ENCODE peak calls at places on chromosomes 13 and 19, in eight cellular contexts. L is OCI-LY7; D is AG10803; C is mammary epithelial cell; R is CD8-positive, alpha-beta memory T cell; H is AG04450; T is pancreas; Q is fibroblast of mammary gland. I is an unnamed sample.

GRCh38 chr19:46296722-46297431 is at the start of gene HIF3A:
- DNase-seq in C (no peak), Q (peak), L (no peak), H (no peak), R (no peak), D (no peak), T (peak), I (no peak)

GRCh38 chr19:29093553-29093908 is 119.4 kb downstream of the UQCRFS1 start:
- DNase-seq in C (no peak), H (no peak), R (no peak), T (no peak), L (no peak), D (no peak), Q (no peak), I (no peak)

GRCh38 chr13:26497991-26498423 is 59.5 kb upstream of the WASF3 start:
- DNase-seq in L (no peak), H (no peak), Q (peak), T (no peak), D (peak), R (no peak), C (peak), I (no peak)

GRCh38 chr13:29436291-29436690 is 159.2 kb downstream of the SLC7A1 start:
- DNase-seq in Q (peak), H (no peak), L (no peak), D (peak), C (peak), R (no peak), T (no peak), I (no peak)

GRCh38 chr19:50518091-50519005 is 4.6 kb upstream of the ASPDH start:
- DNase-seq in Q (no peak), H (no peak), R (no peak), T (no peak), L (no peak), D (no peak), C (no peak), I (no peak)

GRCh38 chr13:109785141-109785891 is 1.1 kb downstream of the IRS2 start:
- DNase-seq in Q (peak), H (no peak), C (peak), D (peak), L (no peak), T (peak), R (peak), I (no peak)

GRCh38 chr19:2412449-2412848 is 14.9 kb downstream of the TIMM13 start:
- DNase-seq in H (no peak), C (no peak), T (no peak), D (no peak), Q (no peak), L (no peak), R (no peak), I (no peak)

GRCh38 chr19:33282036-33282686 is 20.2 kb downstream of the CEBPA start:
- DNase-seq in L (no peak), T (peak), H (no peak), C (no peak), Q (no peak), R (no peak), D (peak), I (no peak)

GRCh38 chr19:38975214-38975860 is at the start of gene FBXO17:
- DNase-seq in T (peak), C (peak), L (no peak), H (no peak), R (no peak), D (peak), Q (peak), I (peak)

GRCh38 chr13:74767031-74767430 is 632.8 kb upstream of the KLF12 start:
- DNase-seq in D (peak), R (no peak), C (peak), Q (peak), H (no peak), L (no peak), T (no peak), I (no peak)

GRCh38 chr13:98576215-98576945 is 527 bp downstream of the STK24 start:
- DNase-seq in L (peak), T (peak), C (peak), D (peak), H (no peak), R (peak), Q (no peak), I (peak)

GRCh38 chr19:29478578-29479565 is 46.9 kb upstream of the VSTM2B start:
- DNase-seq in L (peak), D (peak), H (no peak), T (no peak), R (no peak), C (no peak), Q (no peak), I (no peak)

GRCh38 chr13:24982333-24982999 is 113.5 kb upstream of the PABPC3 start:
- DNase-seq in D (no peak), R (no peak), L (no peak), Q (no peak), H (no peak), T (no peak), C (no peak), I (no peak)

GRCh38 chr13:107882708-107883560 is 332.4 kb downstream of the LIG4 start:
- DNase-seq in R (no peak), L (no peak), D (no peak), Q (no peak), T (no peak), H (no peak), C (no peak), I (no peak)

GRCh38 chr13:29503041-29503837 is 92.2 kb downstream of the SLC7A1 start:
- DNase-seq in H (no peak), Q (peak), T (no peak), R (no peak), D (peak), L (no peak), C (no peak), I (no peak)

GRCh38 chr19:33794578-33795369 is 1.9 kb upstream of the KCTD15 start:
- DNase-seq in H (no peak), C (no peak), T (no peak), L (no peak), D (no peak), R (no peak), Q (peak), I (no peak)

GRCh38 chr13:78593652-78594494 is 9.5 kb downstream of the POU4F1 start:
- DNase-seq in T (no peak), C (no peak), D (no peak), Q (no peak), L (no peak), R (no peak), H (no peak), I (no peak)

GRCh38 chr19:49921871-49922755 is 6.9 kb upstream of the ATF5 start:
- DNase-seq in Q (peak), D (peak), R (no peak), C (peak), H (peak), T (no peak), L (no peak), I (no peak)

GRCh38 chr13:92719868-92720267 is 506.7 kb upstream of the GPC6 start:
- DNase-seq in Q (no peak), L (no peak), R (no peak), T (no peak), H (no peak), D (no peak), C (no peak), I (no peak)

GRCh38 chr19:4914736-4915501 is 5.6 kb downstream of the UHRF1 start:
- DNase-seq in L (no peak), Q (peak), C (peak), H (peak), T (no peak), R (peak), D (peak), I (no peak)
- H3K4me3 ChIP-seq in L (no peak), Q (no peak), C (no peak), H (no peak), T (no peak), R (peak), D (no peak), I (no peak)

GRCh38 chr19:45011959-45012358 is 10.7 kb downstream of the RELB start:
- DNase-seq in R (no peak), H (no peak), T (no peak), L (no peak), Q (no peak), D (no peak), C (no peak), I (no peak)

GRCh38 chr19:45019187-45019586 is 17.9 kb downstream of the RELB start:
- DNase-seq in H (no peak), T (no peak), D (no peak), C (no peak), Q (no peak), R (no peak), L (no peak), I (no peak)

GRCh38 chr19:45021971-45022370 is 16.9 kb upstream of the CLASRP start:
- DNase-seq in H (no peak), Q (no peak), D (no peak), T (no peak), C (no peak), L (no peak), R (no peak), I (no peak)

GRCh38 chr19:45020071-45020470 is 18.8 kb upstream of the CLASRP start:
- DNase-seq in C (no peak), T (no peak), L (no peak), R (no peak), H (no peak), D (no peak), Q (no peak), I (no peak)

GRCh38 chr19:45016388-45017314 is 15.4 kb downstream of the RELB start:
- DNase-seq in H (no peak), D (peak), Q (peak), L (peak), C (peak), R (peak), T (peak), I (peak)
- H3K4me3 ChIP-seq in H (no peak), D (no peak), Q (no peak), L (peak), C (no peak), R (no peak), T (no peak), I (peak)

DNA sequence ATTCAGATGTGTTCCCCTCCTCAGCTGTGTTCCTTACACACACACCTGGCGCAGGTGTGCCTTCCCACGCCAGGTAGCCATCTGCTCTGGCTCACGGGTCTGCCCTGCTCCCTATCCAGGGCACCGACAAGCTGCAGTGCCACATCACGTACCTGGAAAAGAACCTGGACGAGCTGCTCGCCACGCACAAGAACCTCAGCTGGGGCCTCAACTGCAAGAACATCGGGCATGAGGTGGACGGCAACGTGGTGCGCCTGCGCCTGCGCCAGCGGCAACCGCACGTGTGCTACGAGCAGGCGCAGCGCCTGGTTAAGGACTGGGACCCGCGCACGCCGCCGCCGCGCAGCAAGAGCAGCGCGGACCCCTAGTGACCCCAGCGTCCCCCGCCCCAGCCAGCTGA is 26.5 kb upstream of the CASP14 start:
- DNase-seq in H (no peak), L (no peak), T (peak), R (no peak), C (no peak), D (no peak), Q (no peak), I (no peak)
- H3K4me3 ChIP-seq in H (no peak), L (no peak), T (no peak), R (no peak), C (no peak), D (no peak), Q (no peak), I (no peak)

GRCh38 chr19:58573658-58574164 is 576 bp upstream of the MZF1 start:
- DNase-seq in H (no peak), Q (no peak), L (no peak), T (no peak), R (no peak), C (no peak), D (no peak), I (no peak)

GRCh38 chr19:58572818-58573657 is at the start of gene MZF1:
- DNase-seq in Q (peak), C (peak), L (peak), T (peak), H (peak), D (peak), R (peak), I (peak)

GRCh38 chr19:58577581-58578429 is 4.7 kb upstream of the MZF1 start:
- DNase-seq in C (no peak), D (no peak), T (peak), L (no peak), H (no peak), Q (no peak), R (no peak), I (no peak)

GRCh38 chr19:58578430-58578925 is 5.3 kb upstream of the MZF1 start:
- DNase-seq in C (no peak), Q (no peak), L (no peak), R (no peak), D (no peak), H (no peak), T (no peak), I (no peak)

GRCh38 chr19:58575183-58576041 is 2.3 kb upstream of the MZF1 start:
- DNase-seq in L (peak), C (peak), Q (peak), R (peak), D (peak), H (peak), T (peak), I (peak)
- H3K4me3 ChIP-seq in L (peak), C (peak), Q (peak), R (peak), D (peak), H (peak), T (peak), I (peak)

GRCh38 chr13:88729605-88730004 is 1058.4 kb downstream of the SLITRK5 start:
- DNase-seq in T (no peak), L (no peak), Q (no peak), R (no peak), H (no peak), C (no peak), D (no peak), I (no peak)
- H3K4me3 ChIP-seq in T (no peak), L (no peak), Q (no peak), R (no peak), H (no peak), C (no peak), D (no peak), I (no peak)

DNA sequence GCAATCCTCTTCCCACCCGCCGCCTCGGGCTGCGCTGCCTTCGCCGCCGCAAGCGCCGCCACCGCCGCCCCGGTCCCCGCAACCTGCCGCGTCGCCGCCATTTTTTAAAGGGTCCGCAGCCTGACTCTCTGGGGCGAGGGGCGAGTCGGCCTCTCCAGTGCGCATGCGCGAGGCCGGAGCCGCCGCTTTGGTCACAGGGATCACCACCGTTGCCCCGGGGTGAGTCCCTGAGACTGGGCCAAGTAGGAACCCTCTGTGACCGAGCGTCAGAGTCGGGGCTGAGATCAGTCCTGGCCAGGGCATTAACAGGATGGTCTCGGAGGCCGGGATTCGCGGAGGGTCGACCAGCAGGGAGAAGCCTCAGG is 42.6 kb downstream of the ZNF146 start:
- DNase-seq in Q (no peak), R (no peak), H (no peak), L (no peak), D (no peak), T (peak), C (no peak), I (no peak)
- H3K4me3 ChIP-seq in Q (peak), R (no peak), H (peak), L (no peak), D (peak), T (peak), C (peak), I (no peak)

GRCh38 chr19:48619692-48620565 is 623 bp downstream of the SPHK2 start:
- DNase-seq in C (no peak), L (no peak), D (peak), H (no peak), T (peak), Q (peak), R (no peak), I (no peak)

GRCh38 chr19:48624791-48625723 is 5.8 kb downstream of the SPHK2 start:
- DNase-seq in Q (no peak), D (no peak), T (peak), H (no peak), L (no peak), C (no peak), R (no peak), I (no peak)

GRCh38 chr19:48625891-48626327 is 6.6 kb downstream of the SPHK2 start:
- DNase-seq in L (no peak), H (no peak), D (no peak), R (no peak), T (peak), C (no peak), Q (no peak), I (no peak)

GRCh38 chr19:48624067-48624594 is 4.8 kb downstream of the SPHK2 start:
- DNase-seq in C (peak), H (peak), Q (peak), T (peak), L (peak), R (peak), D (peak), I (peak)

GRCh38 chr19:48623556-48624066 is 4.3 kb downstream of the SPHK2 start:
- DNase-seq in H (no peak), R (no peak), T (no peak), C (no peak), L (no peak), D (no peak), Q (no peak), I (no peak)
- H3K4me3 ChIP-seq in H (peak), R (peak), T (no peak), C (peak), L (peak), D (peak), Q (peak), I (peak)

GRCh38 chr13:113969973-113970611 is 3.8 kb downstream of the C13orf46 start:
- DNase-seq in T (peak), C (peak), R (no peak), L (no peak), H (no peak), Q (no peak), D (no peak), I (no peak)
- H3K4me3 ChIP-seq in T (no peak), C (peak), R (no peak), L (no peak), H (no peak), Q (no peak), D (no peak), I (no peak)

DNA sequence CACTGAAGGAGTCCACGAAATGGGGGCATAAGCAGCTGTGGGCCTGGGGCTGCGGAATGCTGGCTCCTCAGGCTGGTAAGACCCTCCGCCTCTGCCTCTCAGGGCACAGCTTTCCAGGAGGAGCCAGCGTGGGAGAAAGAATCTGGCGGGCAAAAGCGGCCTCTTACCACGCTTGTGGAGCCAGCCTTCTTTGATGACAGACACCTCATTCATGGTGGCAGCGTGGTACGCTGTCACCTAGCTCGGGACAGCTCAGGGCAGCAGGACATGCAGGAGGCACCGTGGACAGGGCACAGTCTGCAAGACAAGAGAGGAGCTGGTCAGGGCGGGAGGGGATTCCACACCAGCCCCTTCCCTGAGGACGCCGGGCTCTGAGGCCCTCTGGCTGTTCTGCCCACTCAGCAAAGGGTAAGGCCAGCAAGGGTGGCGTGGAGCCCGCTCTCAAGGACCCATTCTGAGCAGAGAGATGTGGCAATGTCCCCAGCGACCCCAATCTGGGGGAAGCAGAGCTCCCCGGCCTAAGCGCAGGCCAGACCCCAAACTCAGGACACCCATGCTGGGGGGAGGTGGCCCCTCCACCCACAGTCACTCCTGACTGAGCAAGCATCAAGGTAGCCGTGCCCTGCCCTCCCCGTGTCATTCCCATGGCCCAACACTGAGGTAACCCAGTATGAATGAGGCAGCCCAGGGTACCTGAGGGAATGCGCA is 19.9 kb downstream of the AKT2 start:
- DNase-seq in D (no peak), C (no peak), Q (no peak), H (no peak), R (no peak), L (no peak), T (no peak), I (no peak)
- H3K4me3 ChIP-seq in D (no peak), C (no peak), Q (no peak), H (no peak), R (no peak), L (no peak), T (no peak), I (no peak)